ENCODE peak calls at places on chromosomes 1 and 21, in four cellular contexts. A is SK-N-SH, O is neural progenitor cell, F is breast epithelium. B is an unnamed sample.
A peak's percentile ranks its signal among the peaks of the same experiment; 100 is the strongest.

GRCh38 chr1:197424467-197424866 is 156.4 kb downstream of the CRB1 start:
- DNase-seq in A (no peak), F (no peak), O (no peak), B (no peak)

GRCh38 chr1:106173101-106173500 is 883.4 kb upstream of the PRMT6 start:
- DNase-seq in O (no peak), F (no peak), A (no peak), B (no peak)

GRCh38 chr1:32780628-32781267 is 36.4 kb downstream of the YARS1 start:
- DNase-seq in O (no peak), F (no peak), A (no peak), B (no peak)

GRCh38 chr21:15421947-15422346 is 307.8 kb upstream of the USP25 start:
- DNase-seq in O (no peak), F (no peak), A (no peak), B (no peak)

GRCh38 chr21:30463713-30464112 is 16.5 kb downstream of the KRTAP19-1 start:
- DNase-seq in A (peak; percentile 12), O (peak; percentile 39), F (no peak), B (no peak)

GRCh38 chr1:221217029-221217428 is 337.8 kb downstream of the HLX start:
- DNase-seq in F (no peak), A (no peak), O (no peak), B (no peak)

GRCh38 chr1:56064705-56065104 is 514.7 kb downstream of the PLPP3 start:
- DNase-seq in F (no peak), A (no peak), O (no peak), B (no peak)

GRCh38 chr1:236516929-236517704 is 6.7 kb upstream of the LGALS8 start:
- DNase-seq in O (no peak), F (no peak), A (no peak), B (no peak)

GRCh38 chr1:20248954-20249612 is 41.6 kb upstream of the VWA5B1 start:
- DNase-seq in F (no peak), A (no peak), O (no peak), B (no peak)

GRCh38 chr1:212728606-212729005 is 29.0 kb upstream of the BATF3 start:
- DNase-seq in O (no peak), F (no peak), A (no peak), B (no peak)

GRCh38 chr1:118223426-118223825 is 38.4 kb upstream of the SPAG17 start:
- DNase-seq in F (no peak), A (no peak), O (peak; percentile 74), B (no peak)

GRCh38 chr21:37907076-37907475 is 9.2 kb downstream of the KCNJ6 start:
- DNase-seq in O (no peak), F (no peak), A (no peak), B (no peak)

GRCh38 chr21:34669149-34669879 is 520 bp downstream of the CLIC6 start:
- DNase-seq in A (peak; percentile 26), O (peak; percentile 57), F (no peak), B (no peak)

GRCh38 chr1:51988254-51988653 is 2.2 kb downstream of the RAB3B start:
- DNase-seq in A (no peak), O (no peak), F (no peak), B (no peak)

DNA sequence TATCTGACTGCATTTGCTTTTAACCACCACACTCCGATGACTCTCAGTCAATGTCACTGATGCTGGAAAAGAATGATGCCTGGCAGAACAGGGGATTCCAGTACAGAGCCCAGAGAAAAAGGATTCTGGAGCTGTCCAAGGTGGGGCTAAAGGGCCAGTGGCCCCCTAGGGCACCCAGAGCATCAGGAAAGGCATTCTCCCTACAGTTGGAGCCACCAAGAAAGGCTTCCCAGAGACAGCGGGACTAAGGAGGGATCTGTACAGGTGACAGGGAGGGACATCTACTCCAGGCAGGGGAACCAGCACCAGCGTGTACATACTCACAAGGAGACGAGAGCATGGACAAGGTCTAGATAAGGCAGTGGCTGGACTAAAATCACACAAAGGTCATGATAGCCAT is 111.8 kb upstream of the ZC3H12A start:
- DNase-seq in O (peak; percentile 51), A (no peak), F (no peak), B (no peak)
- H3K4me3 ChIP-seq in O (no peak overlapping the region), A (no peak overlapping the region), F (no peak overlapping the region), B (no peak overlapping the region)

GRCh38 chr1:3693321-3693720 is 41.0 kb downstream of the TP73 start:
- DNase-seq in F (no peak), A (no peak), O (no peak), B (no peak)
- H3K4me3 ChIP-seq in F (no peak overlapping the region), A (no peak overlapping the region), O (no peak overlapping the region), B (no peak overlapping the region)

GRCh38 chr1:3481836-3482589 is 27.5 kb downstream of the ARHGEF16 start:
- DNase-seq in F (peak; percentile 78), A (no peak), O (no peak), B (no peak)
- H3K4me3 ChIP-seq in F (no peak overlapping the region), A (no peak overlapping the region), O (no peak overlapping the region), B (no peak overlapping the region)

GRCh38 chr1:165857046-165857801 is 29.8 kb downstream of the UCK2 start:
- DNase-seq in F (no peak), O (no peak), A (no peak), B (no peak)
- H3K4me3 ChIP-seq in F (no peak overlapping the region), O (no peak overlapping the region), A (no peak overlapping the region), B (no peak overlapping the region)

GRCh38 chr1:41110721-41111120 is 89.2 kb upstream of the SLFNL1 start:
- DNase-seq in A (no peak), F (no peak), O (no peak), B (no peak)

GRCh38 chr1:41103761-41104160 is 82.2 kb upstream of the SLFNL1 start:
- DNase-seq in A (no peak), F (no peak), O (no peak), B (no peak)

GRCh38 chr1:41108696-41109284 is 87.3 kb upstream of the SLFNL1 start:
- DNase-seq in A (no peak), F (no peak), O (no peak), B (no peak)

DNA sequence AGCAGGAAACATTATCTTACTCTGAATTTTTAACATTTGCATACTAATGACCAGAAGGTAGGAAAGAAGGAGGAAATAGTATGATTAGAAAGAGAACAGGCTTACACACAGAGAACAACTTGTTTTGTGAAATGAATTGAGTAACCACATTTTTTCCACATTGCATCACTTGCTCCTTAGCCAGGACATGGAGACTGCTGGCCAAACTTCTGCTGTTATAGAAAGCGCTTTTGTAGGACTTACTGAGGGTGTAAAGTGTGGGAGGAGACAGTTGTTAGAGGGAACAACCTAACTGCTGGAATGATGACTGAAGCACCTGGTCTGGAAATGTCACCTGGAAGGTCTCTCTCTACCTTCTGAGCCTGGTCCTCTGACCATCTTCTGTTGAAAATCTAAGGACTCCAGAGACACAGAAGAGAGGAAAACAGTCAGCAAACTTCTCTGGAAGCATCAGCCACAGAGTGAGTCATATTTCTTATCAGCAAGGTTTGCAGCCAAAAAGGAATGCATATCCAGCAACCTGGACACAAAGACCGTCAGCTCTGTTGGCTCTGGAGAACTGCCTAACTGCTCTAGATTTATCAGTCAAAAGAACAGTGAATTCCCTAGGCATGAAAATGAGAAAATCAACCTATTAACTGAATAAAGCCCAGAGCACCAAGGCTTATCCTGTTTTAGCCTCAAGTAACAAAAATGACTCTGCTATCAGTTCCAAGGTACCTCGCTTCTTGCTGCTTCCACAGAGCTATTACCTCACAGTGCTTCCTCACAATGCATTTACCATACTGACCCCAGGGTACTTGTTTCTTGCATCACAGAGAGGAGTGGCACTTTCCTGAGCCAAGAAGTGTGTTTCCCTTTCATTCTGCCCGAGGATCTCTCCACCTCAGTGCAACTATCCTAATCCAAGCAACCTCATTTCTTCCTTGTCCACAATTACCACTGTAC is 88.1 kb upstream of the SLFNL1 start:
- DNase-seq in F (no peak), O (no peak), A (no peak), B (peak; percentile 76)
- H3K4me3 ChIP-seq in F (no peak overlapping the region), O (no peak overlapping the region), A (peak overlapping the region; percentile 18), B (no peak overlapping the region)